ENCODE peak calls at places on chromosomes 11 and 22, in six cellular contexts. T is GM06990; M is activated CD4-positive, CD25-positive, alpha-beta regulatory T cell treated with anti-CD3 and anti-CD28 coated beads, Interleukin-2, amount 50 U/mL, for 72 hours; O is AG04450; U is SK-N-SH; X is GM04503. J is an unnamed sample.

GRCh38 chr11:2803186-2804057 is 82.2 kb downstream of the CDKN1C start:
- DNase-seq in T (no peak), X (no peak), M (peak), U (no peak), O (no peak), J (no peak)

GRCh38 chr11:113505541-113506375 is 30.6 kb upstream of the DRD2 start:
- DNase-seq in U (peak), O (no peak), X (peak), T (no peak), M (no peak), J (no peak)

GRCh38 chr11:101030692-101031091 is 98.9 kb downstream of the PGR start:
- DNase-seq in X (no peak), O (no peak), T (no peak), M (no peak), U (no peak), J (no peak)

GRCh38 chr22:38865201-38866023 is 6.6 kb downstream of the CBX6 start:
- DNase-seq in M (no peak), T (no peak), X (no peak), U (no peak), O (no peak), J (no peak)

GRCh38 chr22:44445731-44446130 is 52.3 kb downstream of the RTL6 start:
- DNase-seq in U (no peak), X (no peak), O (no peak), T (no peak), M (no peak), J (no peak)

GRCh38 chr11:34278708-34279297 is 79.0 kb downstream of the ABTB2 start:
- DNase-seq in M (no peak), U (peak), T (no peak), O (no peak), X (no peak), J (no peak)

GRCh38 chr22:27583930-27584329 is 217.6 kb downstream of the MN1 start:
- DNase-seq in M (no peak), U (no peak), O (no peak), T (no peak), X (no peak), J (no peak)

GRCh38 chr11:119816660-119817059 is 87.7 kb upstream of the NECTIN1 start:
- DNase-seq in M (no peak), T (no peak), X (no peak), O (no peak), U (no peak), J (no peak)

GRCh38 chr11:119114351-119114750 is 7.0 kb upstream of the HINFP start:
- DNase-seq in U (no peak), X (no peak), T (no peak), M (no peak), O (no peak), J (no peak)

GRCh38 chr11:88480217-88480616 is 142.7 kb upstream of the CTSC start:
- DNase-seq in T (no peak), U (no peak), O (peak), M (no peak), X (peak), J (no peak)

GRCh38 chr11:79055866-79056632 is 384.8 kb downstream of the TENM4 start:
- DNase-seq in U (no peak), T (no peak), M (no peak), O (no peak), X (peak), J (no peak)

GRCh38 chr11:57214494-57214893 is 22.6 kb downstream of the APLNR start:
- DNase-seq in O (peak), T (no peak), U (no peak), M (no peak), X (peak), J (no peak)

GRCh38 chr11:123473941-123474668 is 44.0 kb downstream of the GRAMD1B start:
- DNase-seq in M (no peak), U (no peak), T (no peak), O (peak), X (peak), J (no peak)

GRCh38 chr22:47147572-47147971 is 385.1 kb downstream of the TBC1D22A start:
- DNase-seq in X (no peak), M (no peak), O (no peak), U (peak), T (no peak), J (no peak)

GRCh38 chr11:20110908-20111669 is 49.2 kb downstream of the DBX1 start:
- DNase-seq in O (no peak), M (peak), X (peak), U (peak), T (peak), J (peak)

GRCh38 chr11:66022401-66023185 is 3.7 kb downstream of the CATSPER1 start:
- DNase-seq in X (no peak), O (no peak), T (peak), M (peak), U (peak), J (peak)

GRCh38 chr11:77082838-77083552 is 16.2 kb downstream of the CAPN5 start:
- DNase-seq in O (no peak), T (no peak), M (peak), X (no peak), U (peak), J (peak)

GRCh38 chr11:46246514-46246913 is 30.9 kb upstream of the CREB3L1 start:
- DNase-seq in X (no peak), T (no peak), U (no peak), M (no peak), O (no peak), J (no peak)

GRCh38 chr11:75733346-75734107 is 15.9 kb downstream of the MOGAT2 start:
- DNase-seq in T (no peak), X (peak), U (peak), M (peak), O (no peak), J (no peak)

GRCh38 chr11:7890417-7891179 is 40.5 kb downstream of the OR10A6 start:
- DNase-seq in T (peak), M (no peak), X (no peak), O (no peak), U (no peak), J (no peak)

GRCh38 chr11:12841946-12842630 is 167.0 kb upstream of the RASSF10 start:
- DNase-seq in O (no peak), U (peak), M (no peak), X (no peak), T (no peak), J (peak)

GRCh38 chr11:119491753-119492455 is 68.9 kb upstream of the THY1 start:
- DNase-seq in M (no peak), O (no peak), T (no peak), U (no peak), X (no peak), J (no peak)

GRCh38 chr11:126282361-126282741 is 542 bp upstream of the TIRAP start:
- DNase-seq in T (peak), O (no peak), X (no peak), U (peak), M (peak), J (peak)

GRCh38 chr22:29581799-29582198 is 886 bp upstream of the NIPSNAP1 start:
- DNase-seq in U (no peak), M (no peak), X (no peak), O (no peak), T (no peak), J (no peak)

GRCh38 chr22:40055143-40055926 is 60.6 kb downstream of the FAM83F start:
- DNase-seq in O (no peak), T (peak), M (no peak), U (no peak), X (no peak), J (no peak)

GRCh38 chr11:73531386-73531785 is 66.5 kb downstream of the FAM168A start:
- DNase-seq in T (no peak), O (no peak), U (no peak), X (no peak), M (no peak), J (no peak)

GRCh38 chr11:59212744-59213573 is at the start of gene MPEG1:
- DNase-seq in M (no peak), U (no peak), X (no peak), T (peak), O (no peak), J (no peak)

GRCh38 chr22:30262917-30263741 is 3.5 kb downstream of the OSM start:
- DNase-seq in T (no peak), X (no peak), U (peak), O (no peak), M (peak), J (peak)

GRCh38 chr11:8906629-8907028 is 4.4 kb upstream of the AKIP1 start:
- DNase-seq in U (no peak), M (no peak), O (no peak), T (no peak), X (peak), J (no peak)

GRCh38 chr11:73528420-73528819 is 69.5 kb downstream of the FAM168A start:
- DNase-seq in U (no peak), M (no peak), X (no peak), T (no peak), O (no peak), J (no peak)

GRCh38 chr11:132445966-132446365 is 1075.6 kb downstream of the NTM start:
- DNase-seq in T (no peak), X (peak), M (no peak), O (no peak), U (no peak), J (no peak)

GRCh38 chr11:40877256-40877655 is 582.2 kb downstream of the LRRC4C start:
- DNase-seq in U (no peak), T (no peak), M (no peak), O (no peak), X (no peak), J (no peak)

GRCh38 chr22:26483043-26483438 is 542 bp downstream of the HPS4 start:
- DNase-seq in T (no peak), O (no peak), M (no peak), X (no peak), U (no peak), J (no peak)

GRCh38 chr11:65352783-65353182 is 1.8 kb upstream of the TIGD3 start:
- DNase-seq in T (no peak), O (no peak), M (no peak), U (no peak), X (no peak), J (no peak)

GRCh38 chr22:42688914-42689275 is 31.8 kb downstream of the A4GALT start:
- DNase-seq in T (no peak), X (no peak), O (no peak), U (no peak), M (no peak), J (no peak)

GRCh38 chr22:22756109-22756508 is 111.7 kb downstream of the GGTLC2 start:
- DNase-seq in T (no peak), U (no peak), M (peak), X (no peak), O (no peak), J (no peak)

GRCh38 chr11:87463486-87464102 is 425.9 kb downstream of the TMEM135 start:
- DNase-seq in O (no peak), M (no peak), T (no peak), X (no peak), U (peak), J (peak)

GRCh38 chr11:61701298-61701993 is 21.3 kb downstream of the DAGLA start:
- DNase-seq in U (peak), M (no peak), X (no peak), T (no peak), O (no peak), J (peak)

GRCh38 chr11:42239102-42239501 is 779.6 kb upstream of the LRRC4C start:
- DNase-seq in X (peak), U (no peak), T (no peak), O (no peak), M (no peak), J (no peak)